ENCODE peak calls at places on chromosome 11, in ten cellular contexts. One of them, this sample, is unnamed.
A peak's percentile ranks its signal among the peaks of the same experiment; 100 is the strongest.

GRCh38 chr11:114280696-114281095 is 15.5 kb upstream of the NNMT start:
- DNase-seq in lung microvascular endothelial cell: peak; percentile 93
- DNase-seq in activated CD4-positive, CD25-positive, alpha-beta regulatory T cell: no peak
- DNase-seq in anterior cingulate cortex: no peak
- DNase-seq in MCF 10A: peak; percentile 88
- DNase-seq in ACHN: peak; percentile 83
- DNase-seq in T-cell: no peak
- DNase-seq in activated T-helper 1 cell treated with anti-CD3 and anti-CD28 coated beads, Interleukin-12 subunit alpha, Interleukin-12 subunit beta, Interleukin-2, Interleukin-4 antibody, amounts not matched to agents 30 ng/mL and 10 ng/mL and 1 ng/mL, durations not matched to agents 14 hours and 24 hours and 36 hours: no peak
- DNase-seq in endothelial cell of umbilical vein: peak; percentile 90
- DNase-seq in amniotic stem cell: peak; percentile 63
- DNase-seq in this sample: no peak

GRCh38 chr11:123197711-123198110 is 2.7 kb upstream of the CLMP start:
- DNase-seq in activated T-helper 1 cell treated with anti-CD3 and anti-CD28 coated beads, Interleukin-12 subunit alpha, Interleukin-12 subunit beta, Interleukin-2, Interleukin-4 antibody, amounts not matched to agents 30 ng/mL and 10 ng/mL and 1 ng/mL, durations not matched to agents 14 hours and 24 hours and 36 hours: no peak
- DNase-seq in anterior cingulate cortex: no peak
- DNase-seq in endothelial cell of umbilical vein: no peak
- DNase-seq in T-cell: no peak
- DNase-seq in amniotic stem cell: peak; percentile 33
- DNase-seq in ACHN: no peak
- DNase-seq in activated CD4-positive, CD25-positive, alpha-beta regulatory T cell: no peak
- DNase-seq in MCF 10A: peak; percentile 97
- DNase-seq in lung microvascular endothelial cell: no peak
- DNase-seq in this sample: no peak

GRCh38 chr11:63920870-63921417 is 4.0 kb upstream of the RCOR2 start:
- DNase-seq in amniotic stem cell: no peak
- DNase-seq in ACHN: no peak
- DNase-seq in anterior cingulate cortex: no peak
- DNase-seq in activated T-helper 1 cell treated with anti-CD3 and anti-CD28 coated beads, Interleukin-12 subunit alpha, Interleukin-12 subunit beta, Interleukin-2, Interleukin-4 antibody, amounts not matched to agents 30 ng/mL and 10 ng/mL and 1 ng/mL, durations not matched to agents 14 hours and 24 hours and 36 hours: no peak
- DNase-seq in lung microvascular endothelial cell: peak; percentile 47
- DNase-seq in T-cell: no peak
- DNase-seq in activated CD4-positive, CD25-positive, alpha-beta regulatory T cell: no peak
- DNase-seq in endothelial cell of umbilical vein: no peak
- DNase-seq in MCF 10A: no peak
- DNase-seq in this sample: no peak

GRCh38 chr11:29093416-29093815 is 923.4 kb downstream of the KCNA4 start:
- DNase-seq in lung microvascular endothelial cell: peak; percentile 23
- DNase-seq in MCF 10A: no peak
- DNase-seq in ACHN: peak; percentile 59
- DNase-seq in activated CD4-positive, CD25-positive, alpha-beta regulatory T cell: no peak
- DNase-seq in amniotic stem cell: peak; percentile 5
- DNase-seq in endothelial cell of umbilical vein: peak; percentile 42
- DNase-seq in anterior cingulate cortex: no peak
- DNase-seq in activated T-helper 1 cell treated with anti-CD3 and anti-CD28 coated beads, Interleukin-12 subunit alpha, Interleukin-12 subunit beta, Interleukin-2, Interleukin-4 antibody, amounts not matched to agents 30 ng/mL and 10 ng/mL and 1 ng/mL, durations not matched to agents 14 hours and 24 hours and 36 hours: no peak
- DNase-seq in T-cell: no peak
- DNase-seq in this sample: peak; percentile 9

GRCh38 chr11:47599821-47600377 is 5.7 kb upstream of the C1QTNF4 start:
- DNase-seq in amniotic stem cell: no peak
- DNase-seq in T-cell: no peak
- DNase-seq in activated T-helper 1 cell treated with anti-CD3 and anti-CD28 coated beads, Interleukin-12 subunit alpha, Interleukin-12 subunit beta, Interleukin-2, Interleukin-4 antibody, amounts not matched to agents 30 ng/mL and 10 ng/mL and 1 ng/mL, durations not matched to agents 14 hours and 24 hours and 36 hours: no peak
- DNase-seq in MCF 10A: no peak
- DNase-seq in ACHN: no peak
- DNase-seq in anterior cingulate cortex: no peak
- DNase-seq in lung microvascular endothelial cell: no peak
- DNase-seq in endothelial cell of umbilical vein: no peak
- DNase-seq in activated CD4-positive, CD25-positive, alpha-beta regulatory T cell: no peak
- DNase-seq in this sample: no peak

GRCh38 chr11:133833101-133833898 is 12.0 kb downstream of the SPATA19 start:
- DNase-seq in MCF 10A: no peak
- DNase-seq in lung microvascular endothelial cell: no peak
- DNase-seq in endothelial cell of umbilical vein: no peak
- DNase-seq in ACHN: no peak
- DNase-seq in activated T-helper 1 cell treated with anti-CD3 and anti-CD28 coated beads, Interleukin-12 subunit alpha, Interleukin-12 subunit beta, Interleukin-2, Interleukin-4 antibody, amounts not matched to agents 30 ng/mL and 10 ng/mL and 1 ng/mL, durations not matched to agents 14 hours and 24 hours and 36 hours: no peak
- DNase-seq in amniotic stem cell: no peak
- DNase-seq in anterior cingulate cortex: no peak
- DNase-seq in T-cell: no peak
- DNase-seq in activated CD4-positive, CD25-positive, alpha-beta regulatory T cell: no peak
- DNase-seq in this sample: no peak

GRCh38 chr11:115760921-115761320 is 256.7 kb upstream of the CADM1 start:
- DNase-seq in anterior cingulate cortex: no peak
- DNase-seq in endothelial cell of umbilical vein: no peak
- DNase-seq in activated CD4-positive, CD25-positive, alpha-beta regulatory T cell: no peak
- DNase-seq in ACHN: no peak
- DNase-seq in activated T-helper 1 cell treated with anti-CD3 and anti-CD28 coated beads, Interleukin-12 subunit alpha, Interleukin-12 subunit beta, Interleukin-2, Interleukin-4 antibody, amounts not matched to agents 30 ng/mL and 10 ng/mL and 1 ng/mL, durations not matched to agents 14 hours and 24 hours and 36 hours: no peak
- DNase-seq in lung microvascular endothelial cell: no peak
- DNase-seq in T-cell: no peak
- DNase-seq in amniotic stem cell: no peak
- DNase-seq in MCF 10A: no peak
- DNase-seq in this sample: no peak

GRCh38 chr11:85096939-85097338 is 530.2 kb downstream of the DLG2 start:
- DNase-seq in ACHN: no peak
- DNase-seq in lung microvascular endothelial cell: no peak
- DNase-seq in MCF 10A: no peak
- DNase-seq in endothelial cell of umbilical vein: no peak
- DNase-seq in anterior cingulate cortex: no peak
- DNase-seq in activated T-helper 1 cell treated with anti-CD3 and anti-CD28 coated beads, Interleukin-12 subunit alpha, Interleukin-12 subunit beta, Interleukin-2, Interleukin-4 antibody, amounts not matched to agents 30 ng/mL and 10 ng/mL and 1 ng/mL, durations not matched to agents 14 hours and 24 hours and 36 hours: no peak
- DNase-seq in amniotic stem cell: no peak
- DNase-seq in T-cell: no peak
- DNase-seq in activated CD4-positive, CD25-positive, alpha-beta regulatory T cell: no peak
- DNase-seq in this sample: no peak

GRCh38 chr11:121246021-121246768 is 46.4 kb upstream of the SC5D start:
- DNase-seq in amniotic stem cell: no peak
- DNase-seq in ACHN: no peak
- DNase-seq in activated T-helper 1 cell treated with anti-CD3 and anti-CD28 coated beads, Interleukin-12 subunit alpha, Interleukin-12 subunit beta, Interleukin-2, Interleukin-4 antibody, amounts not matched to agents 30 ng/mL and 10 ng/mL and 1 ng/mL, durations not matched to agents 14 hours and 24 hours and 36 hours: no peak
- DNase-seq in activated CD4-positive, CD25-positive, alpha-beta regulatory T cell: no peak
- DNase-seq in T-cell: no peak
- DNase-seq in anterior cingulate cortex: no peak
- DNase-seq in lung microvascular endothelial cell: no peak
- DNase-seq in MCF 10A: no peak
- DNase-seq in endothelial cell of umbilical vein: no peak
- DNase-seq in this sample: no peak

GRCh38 chr11:31106326-31106725 is 263.2 kb downstream of the DCDC1 start:
- DNase-seq in activated T-helper 1 cell treated with anti-CD3 and anti-CD28 coated beads, Interleukin-12 subunit alpha, Interleukin-12 subunit beta, Interleukin-2, Interleukin-4 antibody, amounts not matched to agents 30 ng/mL and 10 ng/mL and 1 ng/mL, durations not matched to agents 14 hours and 24 hours and 36 hours: no peak
- DNase-seq in lung microvascular endothelial cell: no peak
- DNase-seq in anterior cingulate cortex: no peak
- DNase-seq in ACHN: no peak
- DNase-seq in activated CD4-positive, CD25-positive, alpha-beta regulatory T cell: no peak
- DNase-seq in amniotic stem cell: no peak
- DNase-seq in endothelial cell of umbilical vein: no peak
- DNase-seq in MCF 10A: no peak
- DNase-seq in T-cell: no peak
- DNase-seq in this sample: no peak

GRCh38 chr11:114315749-114316368 is 19.7 kb downstream of the NNMT start:
- DNase-seq in ACHN: no peak
- DNase-seq in MCF 10A: no peak
- DNase-seq in activated CD4-positive, CD25-positive, alpha-beta regulatory T cell: no peak
- DNase-seq in endothelial cell of umbilical vein: peak; percentile 51
- DNase-seq in T-cell: no peak
- DNase-seq in lung microvascular endothelial cell: no peak
- DNase-seq in anterior cingulate cortex: no peak
- DNase-seq in activated T-helper 1 cell treated with anti-CD3 and anti-CD28 coated beads, Interleukin-12 subunit alpha, Interleukin-12 subunit beta, Interleukin-2, Interleukin-4 antibody, amounts not matched to agents 30 ng/mL and 10 ng/mL and 1 ng/mL, durations not matched to agents 14 hours and 24 hours and 36 hours: no peak
- DNase-seq in amniotic stem cell: no peak
- DNase-seq in this sample: no peak

GRCh38 chr11:46106530-46107407 is 14.5 kb downstream of the PHF21A start:
- DNase-seq in MCF 10A: no peak
- DNase-seq in amniotic stem cell: no peak
- DNase-seq in T-cell: no peak
- DNase-seq in endothelial cell of umbilical vein: no peak
- DNase-seq in activated T-helper 1 cell treated with anti-CD3 and anti-CD28 coated beads, Interleukin-12 subunit alpha, Interleukin-12 subunit beta, Interleukin-2, Interleukin-4 antibody, amounts not matched to agents 30 ng/mL and 10 ng/mL and 1 ng/mL, durations not matched to agents 14 hours and 24 hours and 36 hours: no peak
- DNase-seq in lung microvascular endothelial cell: no peak
- DNase-seq in ACHN: no peak
- DNase-seq in anterior cingulate cortex: no peak
- DNase-seq in activated CD4-positive, CD25-positive, alpha-beta regulatory T cell: no peak
- DNase-seq in this sample: no peak

GRCh38 chr11:46755962-46756361 is 36.9 kb downstream of the F2 start:
- DNase-seq in activated T-helper 1 cell treated with anti-CD3 and anti-CD28 coated beads, Interleukin-12 subunit alpha, Interleukin-12 subunit beta, Interleukin-2, Interleukin-4 antibody, amounts not matched to agents 30 ng/mL and 10 ng/mL and 1 ng/mL, durations not matched to agents 14 hours and 24 hours and 36 hours: no peak
- DNase-seq in MCF 10A: no peak
- DNase-seq in lung microvascular endothelial cell: peak; percentile 59
- DNase-seq in ACHN: no peak
- DNase-seq in activated CD4-positive, CD25-positive, alpha-beta regulatory T cell: no peak
- DNase-seq in anterior cingulate cortex: no peak
- DNase-seq in T-cell: no peak
- DNase-seq in endothelial cell of umbilical vein: no peak
- DNase-seq in amniotic stem cell: no peak
- DNase-seq in this sample: no peak

GRCh38 chr11:2127357-2127971 is 11.7 kb downstream of the IGF2 start:
- DNase-seq in activated T-helper 1 cell treated with anti-CD3 and anti-CD28 coated beads, Interleukin-12 subunit alpha, Interleukin-12 subunit beta, Interleukin-2, Interleukin-4 antibody, amounts not matched to agents 30 ng/mL and 10 ng/mL and 1 ng/mL, durations not matched to agents 14 hours and 24 hours and 36 hours: no peak
- DNase-seq in anterior cingulate cortex: no peak
- DNase-seq in ACHN: no peak
- DNase-seq in MCF 10A: no peak
- DNase-seq in lung microvascular endothelial cell: no peak
- DNase-seq in endothelial cell of umbilical vein: no peak
- DNase-seq in T-cell: no peak
- DNase-seq in activated CD4-positive, CD25-positive, alpha-beta regulatory T cell: no peak
- DNase-seq in amniotic stem cell: no peak
- DNase-seq in this sample: no peak

GRCh38 chr11:86702387-86702983 is 30.1 kb upstream of the ME3 start:
- DNase-seq in amniotic stem cell: no peak
- DNase-seq in lung microvascular endothelial cell: no peak
- DNase-seq in activated T-helper 1 cell treated with anti-CD3 and anti-CD28 coated beads, Interleukin-12 subunit alpha, Interleukin-12 subunit beta, Interleukin-2, Interleukin-4 antibody, amounts not matched to agents 30 ng/mL and 10 ng/mL and 1 ng/mL, durations not matched to agents 14 hours and 24 hours and 36 hours: no peak
- DNase-seq in anterior cingulate cortex: no peak
- DNase-seq in activated CD4-positive, CD25-positive, alpha-beta regulatory T cell: no peak
- DNase-seq in endothelial cell of umbilical vein: no peak
- DNase-seq in MCF 10A: no peak
- DNase-seq in ACHN: no peak
- DNase-seq in T-cell: no peak
- DNase-seq in this sample: no peak

GRCh38 chr11:69081180-69081579 is 32.4 kb downstream of the TPCN2 start:
- DNase-seq in activated CD4-positive, CD25-positive, alpha-beta regulatory T cell: no peak
- DNase-seq in ACHN: no peak
- DNase-seq in anterior cingulate cortex: no peak
- DNase-seq in endothelial cell of umbilical vein: no peak
- DNase-seq in MCF 10A: no peak
- DNase-seq in amniotic stem cell: no peak
- DNase-seq in T-cell: no peak
- DNase-seq in activated T-helper 1 cell treated with anti-CD3 and anti-CD28 coated beads, Interleukin-12 subunit alpha, Interleukin-12 subunit beta, Interleukin-2, Interleukin-4 antibody, amounts not matched to agents 30 ng/mL and 10 ng/mL and 1 ng/mL, durations not matched to agents 14 hours and 24 hours and 36 hours: no peak
- DNase-seq in lung microvascular endothelial cell: no peak
- DNase-seq in this sample: no peak

GRCh38 chr11:3972431-3972830 is 117.0 kb downstream of the STIM1 start:
- DNase-seq in activated T-helper 1 cell treated with anti-CD3 and anti-CD28 coated beads, Interleukin-12 subunit alpha, Interleukin-12 subunit beta, Interleukin-2, Interleukin-4 antibody, amounts not matched to agents 30 ng/mL and 10 ng/mL and 1 ng/mL, durations not matched to agents 14 hours and 24 hours and 36 hours: no peak
- DNase-seq in ACHN: no peak
- DNase-seq in T-cell: no peak
- DNase-seq in anterior cingulate cortex: no peak
- DNase-seq in MCF 10A: no peak
- DNase-seq in amniotic stem cell: no peak
- DNase-seq in lung microvascular endothelial cell: no peak
- DNase-seq in endothelial cell of umbilical vein: no peak
- DNase-seq in activated CD4-positive, CD25-positive, alpha-beta regulatory T cell: no peak
- DNase-seq in this sample: no peak

GRCh38 chr11:72010529-72011233 is 12.0 kb downstream of the IL18BP start:
- DNase-seq in amniotic stem cell: no peak
- DNase-seq in anterior cingulate cortex: no peak
- DNase-seq in activated CD4-positive, CD25-positive, alpha-beta regulatory T cell: no peak
- DNase-seq in MCF 10A: no peak
- DNase-seq in T-cell: no peak
- DNase-seq in lung microvascular endothelial cell: no peak
- DNase-seq in endothelial cell of umbilical vein: no peak
- DNase-seq in ACHN: no peak
- DNase-seq in activated T-helper 1 cell treated with anti-CD3 and anti-CD28 coated beads, Interleukin-12 subunit alpha, Interleukin-12 subunit beta, Interleukin-2, Interleukin-4 antibody, amounts not matched to agents 30 ng/mL and 10 ng/mL and 1 ng/mL, durations not matched to agents 14 hours and 24 hours and 36 hours: no peak
- DNase-seq in this sample: no peak

GRCh38 chr11:124446926-124447325 is 1.4 kb upstream of the OR8B8 start:
- DNase-seq in ACHN: no peak
- DNase-seq in amniotic stem cell: no peak
- DNase-seq in lung microvascular endothelial cell: no peak
- DNase-seq in activated T-helper 1 cell treated with anti-CD3 and anti-CD28 coated beads, Interleukin-12 subunit alpha, Interleukin-12 subunit beta, Interleukin-2, Interleukin-4 antibody, amounts not matched to agents 30 ng/mL and 10 ng/mL and 1 ng/mL, durations not matched to agents 14 hours and 24 hours and 36 hours: no peak
- DNase-seq in anterior cingulate cortex: no peak
- DNase-seq in endothelial cell of umbilical vein: no peak
- DNase-seq in T-cell: no peak
- DNase-seq in MCF 10A: no peak
- DNase-seq in activated CD4-positive, CD25-positive, alpha-beta regulatory T cell: no peak
- DNase-seq in this sample: no peak

GRCh38 chr11:63839508-63840355 is 822 bp downstream of the MARK2 start:
- DNase-seq in activated T-helper 1 cell treated with anti-CD3 and anti-CD28 coated beads, Interleukin-12 subunit alpha, Interleukin-12 subunit beta, Interleukin-2, Interleukin-4 antibody, amounts not matched to agents 30 ng/mL and 10 ng/mL and 1 ng/mL, durations not matched to agents 14 hours and 24 hours and 36 hours: no peak
- DNase-seq in activated CD4-positive, CD25-positive, alpha-beta regulatory T cell: no peak
- DNase-seq in endothelial cell of umbilical vein: peak; percentile 23
- DNase-seq in amniotic stem cell: no peak
- DNase-seq in lung microvascular endothelial cell: peak; percentile 37
- DNase-seq in ACHN: peak; percentile 18
- DNase-seq in MCF 10A: peak; percentile 37
- DNase-seq in T-cell: no peak
- DNase-seq in anterior cingulate cortex: peak; percentile 32
- DNase-seq in this sample: no peak

GRCh38 chr11:46676436-46677158 is 23.8 kb downstream of the ARHGAP1 start:
- DNase-seq in ACHN: no peak
- DNase-seq in amniotic stem cell: no peak
- DNase-seq in MCF 10A: no peak
- DNase-seq in activated T-helper 1 cell treated with anti-CD3 and anti-CD28 coated beads, Interleukin-12 subunit alpha, Interleukin-12 subunit beta, Interleukin-2, Interleukin-4 antibody, amounts not matched to agents 30 ng/mL and 10 ng/mL and 1 ng/mL, durations not matched to agents 14 hours and 24 hours and 36 hours: no peak
- DNase-seq in anterior cingulate cortex: no peak
- DNase-seq in T-cell: no peak
- DNase-seq in lung microvascular endothelial cell: no peak
- DNase-seq in activated CD4-positive, CD25-positive, alpha-beta regulatory T cell: no peak
- DNase-seq in endothelial cell of umbilical vein: no peak
- DNase-seq in this sample: no peak

GRCh38 chr11:114297806-114298700 is 1.9 kb downstream of the NNMT start:
- DNase-seq in T-cell: no peak
- DNase-seq in amniotic stem cell: no peak
- DNase-seq in MCF 10A: peak; percentile 62
- DNase-seq in anterior cingulate cortex: no peak
- DNase-seq in activated T-helper 1 cell treated with anti-CD3 and anti-CD28 coated beads, Interleukin-12 subunit alpha, Interleukin-12 subunit beta, Interleukin-2, Interleukin-4 antibody, amounts not matched to agents 30 ng/mL and 10 ng/mL and 1 ng/mL, durations not matched to agents 14 hours and 24 hours and 36 hours: no peak
- DNase-seq in lung microvascular endothelial cell: no peak
- DNase-seq in ACHN: no peak
- DNase-seq in endothelial cell of umbilical vein: no peak
- DNase-seq in activated CD4-positive, CD25-positive, alpha-beta regulatory T cell: no peak
- DNase-seq in this sample: no peak

GRCh38 chr11:127895776-127896175 is 691.6 kb downstream of the ETS1 start:
- DNase-seq in MCF 10A: no peak
- DNase-seq in ACHN: no peak
- DNase-seq in endothelial cell of umbilical vein: no peak
- DNase-seq in amniotic stem cell: no peak
- DNase-seq in activated CD4-positive, CD25-positive, alpha-beta regulatory T cell: no peak
- DNase-seq in lung microvascular endothelial cell: no peak
- DNase-seq in activated T-helper 1 cell treated with anti-CD3 and anti-CD28 coated beads, Interleukin-12 subunit alpha, Interleukin-12 subunit beta, Interleukin-2, Interleukin-4 antibody, amounts not matched to agents 30 ng/mL and 10 ng/mL and 1 ng/mL, durations not matched to agents 14 hours and 24 hours and 36 hours: no peak
- DNase-seq in T-cell: no peak
- DNase-seq in anterior cingulate cortex: no peak
- DNase-seq in this sample: no peak

GRCh38 chr11:131691558-131692041 is 321.2 kb downstream of the NTM start:
- DNase-seq in lung microvascular endothelial cell: peak; percentile 40
- DNase-seq in activated CD4-positive, CD25-positive, alpha-beta regulatory T cell: no peak
- DNase-seq in amniotic stem cell: no peak
- DNase-seq in ACHN: no peak
- DNase-seq in MCF 10A: no peak
- DNase-seq in activated T-helper 1 cell treated with anti-CD3 and anti-CD28 coated beads, Interleukin-12 subunit alpha, Interleukin-12 subunit beta, Interleukin-2, Interleukin-4 antibody, amounts not matched to agents 30 ng/mL and 10 ng/mL and 1 ng/mL, durations not matched to agents 14 hours and 24 hours and 36 hours: no peak
- DNase-seq in anterior cingulate cortex: no peak
- DNase-seq in T-cell: no peak
- DNase-seq in endothelial cell of umbilical vein: peak; percentile 34
- DNase-seq in this sample: no peak

GRCh38 chr11:65555693-65556231 is 2.4 kb downstream of the LTBP3 start:
- DNase-seq in T-cell: no peak
- DNase-seq in MCF 10A: peak; percentile 95
- DNase-seq in lung microvascular endothelial cell: peak; percentile 77
- DNase-seq in activated CD4-positive, CD25-positive, alpha-beta regulatory T cell: no peak
- DNase-seq in endothelial cell of umbilical vein: peak; percentile 71
- DNase-seq in amniotic stem cell: peak; percentile 65
- DNase-seq in ACHN: peak; percentile 91
- DNase-seq in activated T-helper 1 cell treated with anti-CD3 and anti-CD28 coated beads, Interleukin-12 subunit alpha, Interleukin-12 subunit beta, Interleukin-2, Interleukin-4 antibody, amounts not matched to agents 30 ng/mL and 10 ng/mL and 1 ng/mL, durations not matched to agents 14 hours and 24 hours and 36 hours: no peak
- DNase-seq in anterior cingulate cortex: no peak
- DNase-seq in this sample: no peak

GRCh38 chr11:7577883-7578242 is 64.1 kb downstream of the PPFIBP2 start:
- DNase-seq in endothelial cell of umbilical vein: peak; percentile 57
- DNase-seq in ACHN: no peak
- DNase-seq in T-cell: no peak
- DNase-seq in MCF 10A: no peak
- DNase-seq in anterior cingulate cortex: no peak
- DNase-seq in activated T-helper 1 cell treated with anti-CD3 and anti-CD28 coated beads, Interleukin-12 subunit alpha, Interleukin-12 subunit beta, Interleukin-2, Interleukin-4 antibody, amounts not matched to agents 30 ng/mL and 10 ng/mL and 1 ng/mL, durations not matched to agents 14 hours and 24 hours and 36 hours: no peak
- DNase-seq in lung microvascular endothelial cell: peak; percentile 58
- DNase-seq in amniotic stem cell: no peak
- DNase-seq in activated CD4-positive, CD25-positive, alpha-beta regulatory T cell: no peak
- DNase-seq in this sample: no peak

GRCh38 chr11:45834298-45834756 is 12.9 kb upstream of the CRY2 start:
- DNase-seq in anterior cingulate cortex: no peak
- DNase-seq in amniotic stem cell: no peak
- DNase-seq in lung microvascular endothelial cell: no peak
- DNase-seq in endothelial cell of umbilical vein: no peak
- DNase-seq in activated CD4-positive, CD25-positive, alpha-beta regulatory T cell: no peak
- DNase-seq in activated T-helper 1 cell treated with anti-CD3 and anti-CD28 coated beads, Interleukin-12 subunit alpha, Interleukin-12 subunit beta, Interleukin-2, Interleukin-4 antibody, amounts not matched to agents 30 ng/mL and 10 ng/mL and 1 ng/mL, durations not matched to agents 14 hours and 24 hours and 36 hours: peak; percentile 36
- DNase-seq in T-cell: no peak
- DNase-seq in MCF 10A: no peak
- DNase-seq in ACHN: no peak
- DNase-seq in this sample: no peak